ENCODE peak calls at places on chromosomes 4 and X, in ten cellular contexts. One of them, this sample, is unnamed.

GRCh38 chr4:113293673-113294072 is 244.2 kb downstream of the ANK2 start:
- DNase-seq in B cell: no peak
- DNase-seq in iris pigment epithelial cell: no peak
- DNase-seq in stimulated activated CD8-positive, alpha-beta memory T cell treated with anti-CD3 and anti-CD28 coated beads, Interleukin-2, amount 100 ng/mL, for 1 hour: no peak
- DNase-seq in skeletal muscle cell: no peak
- DNase-seq in NCI-H2029: no peak
- DNase-seq in T-cell: no peak
- DNase-seq in activated CD4-positive, alpha-beta memory T cell treated with anti-CD3 and anti-CD28 coated beads for 36 hours: no peak
- DNase-seq in nephron progenitor cell: no peak
- DNase-seq in naive thymus-derived CD8-positive, alpha-beta T cell: no peak
- DNase-seq in this sample: no peak

GRCh38 chrX:153653556-153653955 is 6.6 kb downstream of the DUSP9 start:
- DNase-seq in B cell: no peak
- DNase-seq in iris pigment epithelial cell: no peak
- DNase-seq in stimulated activated CD8-positive, alpha-beta memory T cell treated with anti-CD3 and anti-CD28 coated beads, Interleukin-2, amount 100 ng/mL, for 1 hour: no peak
- DNase-seq in skeletal muscle cell: no peak
- DNase-seq in NCI-H2029: no peak
- DNase-seq in T-cell: no peak
- DNase-seq in activated CD4-positive, alpha-beta memory T cell treated with anti-CD3 and anti-CD28 coated beads for 36 hours: no peak
- DNase-seq in nephron progenitor cell: no peak
- DNase-seq in naive thymus-derived CD8-positive, alpha-beta T cell: no peak
- DNase-seq in this sample: no peak

GRCh38 chrX:19683817-19684216 is 168.5 kb upstream of the MAP3K15 start:
- DNase-seq in B cell: no peak
- DNase-seq in iris pigment epithelial cell: no peak
- DNase-seq in stimulated activated CD8-positive, alpha-beta memory T cell treated with anti-CD3 and anti-CD28 coated beads, Interleukin-2, amount 100 ng/mL, for 1 hour: no peak
- DNase-seq in skeletal muscle cell: no peak
- DNase-seq in NCI-H2029: no peak
- DNase-seq in T-cell: no peak
- DNase-seq in activated CD4-positive, alpha-beta memory T cell treated with anti-CD3 and anti-CD28 coated beads for 36 hours: peak
- DNase-seq in nephron progenitor cell: no peak
- DNase-seq in naive thymus-derived CD8-positive, alpha-beta T cell: peak
- DNase-seq in this sample: no peak

GRCh38 chrX:37594755-37595382 is 23.4 kb downstream of the LANCL3 start:
- DNase-seq in B cell: no peak
- DNase-seq in iris pigment epithelial cell: no peak
- DNase-seq in stimulated activated CD8-positive, alpha-beta memory T cell treated with anti-CD3 and anti-CD28 coated beads, Interleukin-2, amount 100 ng/mL, for 1 hour: no peak
- DNase-seq in skeletal muscle cell: no peak
- DNase-seq in NCI-H2029: no peak
- DNase-seq in T-cell: no peak
- DNase-seq in activated CD4-positive, alpha-beta memory T cell treated with anti-CD3 and anti-CD28 coated beads for 36 hours: no peak
- DNase-seq in nephron progenitor cell: no peak
- DNase-seq in naive thymus-derived CD8-positive, alpha-beta T cell: no peak
- DNase-seq in this sample: no peak

GRCh38 chr4:5158391-5158770 is 107.1 kb downstream of the STK32B start:
- DNase-seq in B cell: no peak
- DNase-seq in iris pigment epithelial cell: no peak
- DNase-seq in stimulated activated CD8-positive, alpha-beta memory T cell treated with anti-CD3 and anti-CD28 coated beads, Interleukin-2, amount 100 ng/mL, for 1 hour: no peak
- DNase-seq in skeletal muscle cell: no peak
- DNase-seq in NCI-H2029: no peak
- DNase-seq in T-cell: no peak
- DNase-seq in activated CD4-positive, alpha-beta memory T cell treated with anti-CD3 and anti-CD28 coated beads for 36 hours: no peak
- DNase-seq in nephron progenitor cell: no peak
- DNase-seq in naive thymus-derived CD8-positive, alpha-beta T cell: no peak
- DNase-seq in this sample: no peak

GRCh38 chr4:94488667-94489066 is 36.9 kb downstream of the PDLIM5 start:
- DNase-seq in B cell: no peak
- DNase-seq in iris pigment epithelial cell: peak
- DNase-seq in stimulated activated CD8-positive, alpha-beta memory T cell treated with anti-CD3 and anti-CD28 coated beads, Interleukin-2, amount 100 ng/mL, for 1 hour: no peak
- DNase-seq in skeletal muscle cell: no peak
- DNase-seq in NCI-H2029: no peak
- DNase-seq in T-cell: no peak
- DNase-seq in activated CD4-positive, alpha-beta memory T cell treated with anti-CD3 and anti-CD28 coated beads for 36 hours: no peak
- DNase-seq in nephron progenitor cell: no peak
- DNase-seq in naive thymus-derived CD8-positive, alpha-beta T cell: no peak
- DNase-seq in this sample: no peak

GRCh38 chr4:54139332-54139731 is 39.4 kb downstream of the GSX2 start:
- DNase-seq in B cell: no peak
- DNase-seq in iris pigment epithelial cell: no peak
- DNase-seq in stimulated activated CD8-positive, alpha-beta memory T cell treated with anti-CD3 and anti-CD28 coated beads, Interleukin-2, amount 100 ng/mL, for 1 hour: no peak
- DNase-seq in skeletal muscle cell: no peak
- DNase-seq in NCI-H2029: no peak
- DNase-seq in T-cell: no peak
- DNase-seq in activated CD4-positive, alpha-beta memory T cell treated with anti-CD3 and anti-CD28 coated beads for 36 hours: no peak
- DNase-seq in nephron progenitor cell: no peak
- DNase-seq in naive thymus-derived CD8-positive, alpha-beta T cell: no peak
- DNase-seq in this sample: no peak

GRCh38 chr4:69589884-69590283 is 49.6 kb downstream of the UGT2A2 start:
- DNase-seq in B cell: no peak
- DNase-seq in iris pigment epithelial cell: no peak
- DNase-seq in stimulated activated CD8-positive, alpha-beta memory T cell treated with anti-CD3 and anti-CD28 coated beads, Interleukin-2, amount 100 ng/mL, for 1 hour: no peak
- DNase-seq in skeletal muscle cell: no peak
- DNase-seq in NCI-H2029: no peak
- DNase-seq in T-cell: no peak
- DNase-seq in activated CD4-positive, alpha-beta memory T cell treated with anti-CD3 and anti-CD28 coated beads for 36 hours: no peak
- DNase-seq in nephron progenitor cell: no peak
- DNase-seq in naive thymus-derived CD8-positive, alpha-beta T cell: no peak
- DNase-seq in this sample: no peak

GRCh38 chrX:104523858-104524257 is 42.1 kb upstream of the IL1RAPL2 start:
- DNase-seq in B cell: no peak
- DNase-seq in iris pigment epithelial cell: no peak
- DNase-seq in stimulated activated CD8-positive, alpha-beta memory T cell treated with anti-CD3 and anti-CD28 coated beads, Interleukin-2, amount 100 ng/mL, for 1 hour: no peak
- DNase-seq in skeletal muscle cell: no peak
- DNase-seq in NCI-H2029: no peak
- DNase-seq in T-cell: no peak
- DNase-seq in activated CD4-positive, alpha-beta memory T cell treated with anti-CD3 and anti-CD28 coated beads for 36 hours: no peak
- DNase-seq in nephron progenitor cell: no peak
- DNase-seq in naive thymus-derived CD8-positive, alpha-beta T cell: no peak
- DNase-seq in this sample: no peak

GRCh38 chr4:107853444-107854325 is 29.0 kb downstream of the SGMS2 start:
- DNase-seq in B cell: no peak
- DNase-seq in iris pigment epithelial cell: peak
- DNase-seq in stimulated activated CD8-positive, alpha-beta memory T cell treated with anti-CD3 and anti-CD28 coated beads, Interleukin-2, amount 100 ng/mL, for 1 hour: no peak
- DNase-seq in skeletal muscle cell: no peak
- DNase-seq in NCI-H2029: no peak
- DNase-seq in T-cell: no peak
- DNase-seq in activated CD4-positive, alpha-beta memory T cell treated with anti-CD3 and anti-CD28 coated beads for 36 hours: no peak
- DNase-seq in nephron progenitor cell: no peak
- DNase-seq in naive thymus-derived CD8-positive, alpha-beta T cell: no peak
- DNase-seq in this sample: no peak

GRCh38 chr4:16082424-16083216 is 1.2 kb downstream of the PROM1 start:
- DNase-seq in B cell: peak
- DNase-seq in iris pigment epithelial cell: peak
- DNase-seq in stimulated activated CD8-positive, alpha-beta memory T cell treated with anti-CD3 and anti-CD28 coated beads, Interleukin-2, amount 100 ng/mL, for 1 hour: no peak
- DNase-seq in skeletal muscle cell: no peak
- DNase-seq in NCI-H2029: peak
- DNase-seq in T-cell: no peak
- DNase-seq in activated CD4-positive, alpha-beta memory T cell treated with anti-CD3 and anti-CD28 coated beads for 36 hours: no peak
- DNase-seq in nephron progenitor cell: peak
- DNase-seq in naive thymus-derived CD8-positive, alpha-beta T cell: peak
- DNase-seq in this sample: peak

GRCh38 chr4:188867796-188868195 is 728.6 kb downstream of the TRIML1 start:
- DNase-seq in B cell: no peak
- DNase-seq in iris pigment epithelial cell: no peak
- DNase-seq in stimulated activated CD8-positive, alpha-beta memory T cell treated with anti-CD3 and anti-CD28 coated beads, Interleukin-2, amount 100 ng/mL, for 1 hour: no peak
- DNase-seq in skeletal muscle cell: no peak
- DNase-seq in NCI-H2029: no peak
- DNase-seq in T-cell: no peak
- DNase-seq in activated CD4-positive, alpha-beta memory T cell treated with anti-CD3 and anti-CD28 coated beads for 36 hours: no peak
- DNase-seq in nephron progenitor cell: no peak
- DNase-seq in naive thymus-derived CD8-positive, alpha-beta T cell: no peak
- DNase-seq in this sample: no peak

GRCh38 chrX:47143894-47144625 is 442 bp downstream of the NDUFB11 start:
- DNase-seq in B cell: no peak
- DNase-seq in iris pigment epithelial cell: peak
- DNase-seq in stimulated activated CD8-positive, alpha-beta memory T cell treated with anti-CD3 and anti-CD28 coated beads, Interleukin-2, amount 100 ng/mL, for 1 hour: no peak
- DNase-seq in skeletal muscle cell: no peak
- DNase-seq in NCI-H2029: no peak
- DNase-seq in T-cell: peak
- DNase-seq in activated CD4-positive, alpha-beta memory T cell treated with anti-CD3 and anti-CD28 coated beads for 36 hours: peak
- DNase-seq in nephron progenitor cell: no peak
- DNase-seq in naive thymus-derived CD8-positive, alpha-beta T cell: no peak
- DNase-seq in this sample: peak

GRCh38 chr4:89733936-89734335 is 103.0 kb downstream of the SNCA start:
- DNase-seq in B cell: no peak
- DNase-seq in iris pigment epithelial cell: no peak
- DNase-seq in stimulated activated CD8-positive, alpha-beta memory T cell treated with anti-CD3 and anti-CD28 coated beads, Interleukin-2, amount 100 ng/mL, for 1 hour: no peak
- DNase-seq in skeletal muscle cell: no peak
- DNase-seq in NCI-H2029: no peak
- DNase-seq in T-cell: no peak
- DNase-seq in activated CD4-positive, alpha-beta memory T cell treated with anti-CD3 and anti-CD28 coated beads for 36 hours: no peak
- DNase-seq in nephron progenitor cell: no peak
- DNase-seq in naive thymus-derived CD8-positive, alpha-beta T cell: no peak
- DNase-seq in this sample: no peak

GRCh38 chrX:109776986-109777385 is 43.9 kb upstream of the ACSL4 start:
- DNase-seq in B cell: no peak
- DNase-seq in iris pigment epithelial cell: no peak
- DNase-seq in stimulated activated CD8-positive, alpha-beta memory T cell treated with anti-CD3 and anti-CD28 coated beads, Interleukin-2, amount 100 ng/mL, for 1 hour: no peak
- DNase-seq in skeletal muscle cell: no peak
- DNase-seq in NCI-H2029: no peak
- DNase-seq in T-cell: no peak
- DNase-seq in activated CD4-positive, alpha-beta memory T cell treated with anti-CD3 and anti-CD28 coated beads for 36 hours: no peak
- DNase-seq in nephron progenitor cell: no peak
- DNase-seq in naive thymus-derived CD8-positive, alpha-beta T cell: no peak
- DNase-seq in this sample: no peak

GRCh38 chr4:1204828-1205591 is 32.6 kb upstream of the SPON2 start:
- DNase-seq in B cell: no peak
- DNase-seq in iris pigment epithelial cell: no peak
- DNase-seq in stimulated activated CD8-positive, alpha-beta memory T cell treated with anti-CD3 and anti-CD28 coated beads, Interleukin-2, amount 100 ng/mL, for 1 hour: no peak
- DNase-seq in skeletal muscle cell: no peak
- DNase-seq in NCI-H2029: no peak
- DNase-seq in T-cell: no peak
- DNase-seq in activated CD4-positive, alpha-beta memory T cell treated with anti-CD3 and anti-CD28 coated beads for 36 hours: peak
- DNase-seq in nephron progenitor cell: no peak
- DNase-seq in naive thymus-derived CD8-positive, alpha-beta T cell: no peak
- DNase-seq in this sample: no peak

GRCh38 chr4:150368667-150369066 is 213.3 kb upstream of the MAB21L2 start:
- DNase-seq in B cell: no peak
- DNase-seq in iris pigment epithelial cell: peak
- DNase-seq in stimulated activated CD8-positive, alpha-beta memory T cell treated with anti-CD3 and anti-CD28 coated beads, Interleukin-2, amount 100 ng/mL, for 1 hour: no peak
- DNase-seq in skeletal muscle cell: no peak
- DNase-seq in NCI-H2029: peak
- DNase-seq in T-cell: no peak
- DNase-seq in activated CD4-positive, alpha-beta memory T cell treated with anti-CD3 and anti-CD28 coated beads for 36 hours: no peak
- DNase-seq in nephron progenitor cell: no peak
- DNase-seq in naive thymus-derived CD8-positive, alpha-beta T cell: no peak
- DNase-seq in this sample: no peak

GRCh38 chrX:52923781-52924241 is 26.7 kb downstream of the FAM156B start:
- DNase-seq in B cell: peak
- DNase-seq in iris pigment epithelial cell: peak
- DNase-seq in stimulated activated CD8-positive, alpha-beta memory T cell treated with anti-CD3 and anti-CD28 coated beads, Interleukin-2, amount 100 ng/mL, for 1 hour: no peak
- DNase-seq in skeletal muscle cell: no peak
- DNase-seq in NCI-H2029: no peak
- DNase-seq in T-cell: no peak
- DNase-seq in activated CD4-positive, alpha-beta memory T cell treated with anti-CD3 and anti-CD28 coated beads for 36 hours: no peak
- DNase-seq in nephron progenitor cell: no peak
- DNase-seq in naive thymus-derived CD8-positive, alpha-beta T cell: no peak
- DNase-seq in this sample: peak

GRCh38 chr4:102825261-102826071 is 1.9 kb downstream of the UBE2D3 start:
- DNase-seq in B cell: peak
- DNase-seq in iris pigment epithelial cell: peak
- DNase-seq in stimulated activated CD8-positive, alpha-beta memory T cell treated with anti-CD3 and anti-CD28 coated beads, Interleukin-2, amount 100 ng/mL, for 1 hour: no peak
- DNase-seq in skeletal muscle cell: peak
- DNase-seq in NCI-H2029: peak
- DNase-seq in T-cell: no peak
- DNase-seq in activated CD4-positive, alpha-beta memory T cell treated with anti-CD3 and anti-CD28 coated beads for 36 hours: peak
- DNase-seq in nephron progenitor cell: peak
- DNase-seq in naive thymus-derived CD8-positive, alpha-beta T cell: peak
- DNase-seq in this sample: no peak

GRCh38 chr4:74682567-74683359 is 111.6 kb downstream of the BTC start:
- DNase-seq in B cell: no peak
- DNase-seq in iris pigment epithelial cell: peak
- DNase-seq in stimulated activated CD8-positive, alpha-beta memory T cell treated with anti-CD3 and anti-CD28 coated beads, Interleukin-2, amount 100 ng/mL, for 1 hour: no peak
- DNase-seq in skeletal muscle cell: peak
- DNase-seq in NCI-H2029: no peak
- DNase-seq in T-cell: no peak
- DNase-seq in activated CD4-positive, alpha-beta memory T cell treated with anti-CD3 and anti-CD28 coated beads for 36 hours: no peak
- DNase-seq in nephron progenitor cell: no peak
- DNase-seq in naive thymus-derived CD8-positive, alpha-beta T cell: no peak
- DNase-seq in this sample: no peak

GRCh38 chrX:129706395-129707072 is 32.2 kb upstream of the XPNPEP2 start:
- DNase-seq in B cell: no peak
- DNase-seq in iris pigment epithelial cell: no peak
- DNase-seq in stimulated activated CD8-positive, alpha-beta memory T cell treated with anti-CD3 and anti-CD28 coated beads, Interleukin-2, amount 100 ng/mL, for 1 hour: no peak
- DNase-seq in skeletal muscle cell: no peak
- DNase-seq in NCI-H2029: peak
- DNase-seq in T-cell: no peak
- DNase-seq in activated CD4-positive, alpha-beta memory T cell treated with anti-CD3 and anti-CD28 coated beads for 36 hours: no peak
- DNase-seq in nephron progenitor cell: no peak
- DNase-seq in naive thymus-derived CD8-positive, alpha-beta T cell: no peak
- DNase-seq in this sample: no peak

GRCh38 chr4:77196866-77197265 is 39.9 kb downstream of the CCNG2 start:
- DNase-seq in B cell: peak
- DNase-seq in iris pigment epithelial cell: no peak
- DNase-seq in stimulated activated CD8-positive, alpha-beta memory T cell treated with anti-CD3 and anti-CD28 coated beads, Interleukin-2, amount 100 ng/mL, for 1 hour: no peak
- DNase-seq in skeletal muscle cell: no peak
- DNase-seq in NCI-H2029: no peak
- DNase-seq in T-cell: no peak
- DNase-seq in activated CD4-positive, alpha-beta memory T cell treated with anti-CD3 and anti-CD28 coated beads for 36 hours: no peak
- DNase-seq in nephron progenitor cell: no peak
- DNase-seq in naive thymus-derived CD8-positive, alpha-beta T cell: no peak
- DNase-seq in this sample: peak

GRCh38 chr4:26821677-26822503 is 38.8 kb upstream of the STIM2 start:
- DNase-seq in B cell: no peak
- DNase-seq in iris pigment epithelial cell: peak
- DNase-seq in stimulated activated CD8-positive, alpha-beta memory T cell treated with anti-CD3 and anti-CD28 coated beads, Interleukin-2, amount 100 ng/mL, for 1 hour: no peak
- DNase-seq in skeletal muscle cell: no peak
- DNase-seq in NCI-H2029: peak
- DNase-seq in T-cell: no peak
- DNase-seq in activated CD4-positive, alpha-beta memory T cell treated with anti-CD3 and anti-CD28 coated beads for 36 hours: no peak
- DNase-seq in nephron progenitor cell: no peak
- DNase-seq in naive thymus-derived CD8-positive, alpha-beta T cell: no peak
- DNase-seq in this sample: no peak

GRCh38 chr4:173370130-173370476 is 651 bp upstream of the SAP30 start:
- DNase-seq in B cell: peak
- DNase-seq in iris pigment epithelial cell: no peak
- DNase-seq in stimulated activated CD8-positive, alpha-beta memory T cell treated with anti-CD3 and anti-CD28 coated beads, Interleukin-2, amount 100 ng/mL, for 1 hour: peak
- DNase-seq in skeletal muscle cell: no peak
- DNase-seq in NCI-H2029: no peak
- DNase-seq in T-cell: peak
- DNase-seq in activated CD4-positive, alpha-beta memory T cell treated with anti-CD3 and anti-CD28 coated beads for 36 hours: peak
- DNase-seq in nephron progenitor cell: peak
- DNase-seq in naive thymus-derived CD8-positive, alpha-beta T cell: no peak
- DNase-seq in this sample: peak

This sample was measured in GM13977.